ENCODE peak calls at places on chromosomes 12 and 14, in eight cellular contexts. C, T, B, V, L, P, K and W are unnamed samples.
A peak's percentile ranks its signal among the peaks of the same experiment; 100 is the strongest.

GRCh38 chr12:14367097-14367661 is 1.7 kb downstream of the ATF7IP start:
- DNase-seq in L (no peak), K (no peak), C (peak; percentile 5), P (no peak), T (no peak), V (no peak), B (no peak), W (no peak)

GRCh38 chr12:109016016-109016415 is 4.9 kb downstream of the SVOP start:
- DNase-seq in K (no peak), B (no peak), T (no peak), V (no peak), L (no peak), P (no peak), C (no peak), W (no peak)

GRCh38 chr12:46942579-46942978 is 116.8 kb upstream of the SLC38A4 start:
- DNase-seq in T (no peak), B (no peak), C (peak; percentile 91), K (no peak), V (no peak), P (no peak), L (no peak), W (no peak)

GRCh38 chr12:108173160-108173559 is 44.1 kb downstream of the WSCD2 start:
- DNase-seq in V (no peak), B (no peak), P (no peak), C (no peak), T (no peak), K (no peak), L (no peak), W (no peak)

GRCh38 chr14:51333901-51334432 is 93.9 kb downstream of the TMX1 start:
- DNase-seq in T (no peak), L (no peak), P (no peak), C (no peak), K (peak; percentile 45), B (no peak), V (no peak), W (no peak)

GRCh38 chr12:14410841-14411569 is 45.5 kb downstream of the ATF7IP start:
- DNase-seq in V (no peak), K (no peak), B (no peak), L (no peak), C (peak; percentile 63), T (no peak), P (no peak), W (no peak)

GRCh38 chr12:118136559-118137003 is 657 bp downstream of the PEBP1 start:
- DNase-seq in K (peak; percentile 43), V (peak; percentile 50), T (peak; percentile 26), B (peak; percentile 48), P (peak; percentile 74), C (peak; percentile 54), L (peak; percentile 74), W (peak; percentile 47)

GRCh38 chr12:125766091-125766490 is 700.9 kb downstream of the AACS start:
- DNase-seq in P (no peak), C (no peak), T (no peak), L (no peak), V (no peak), B (no peak), K (no peak), W (no peak)

GRCh38 chr12:386651-387050 is 2.5 kb downstream of the KDM5A start:
- DNase-seq in P (no peak), T (no peak), L (no peak), C (peak; percentile 37), K (no peak), B (no peak), V (no peak), W (no peak)

GRCh38 chr12:152440-152839 is 61.5 kb downstream of the SLC6A12 start:
- DNase-seq in B (no peak), C (no peak), K (no peak), V (no peak), L (no peak), T (no peak), P (no peak), W (no peak)

GRCh38 chr12:62261876-62262275 is 1.7 kb downstream of the USP15 start:
- DNase-seq in C (no peak), P (no peak), T (no peak), K (no peak), L (no peak), V (no peak), B (no peak), W (no peak)

GRCh38 chr14:77409131-77409533 is 14.2 kb downstream of the NOXRED1 start:
- DNase-seq in C (peak; percentile 41), V (no peak), T (no peak), B (no peak), K (no peak), P (no peak), L (no peak), W (no peak)

GRCh38 chr14:54396493-54397335 is at the start of gene CDKN3:
- DNase-seq in T (peak; percentile 98), V (peak; percentile 98), C (peak; percentile 100), B (peak; percentile 98), L (peak; percentile 98), P (peak; percentile 99), K (peak; percentile 97), W (peak; percentile 97)
- H3K27ac ChIP-seq in T (no peak within 1 kb of the TSS), V (peak within 1 kb of the TSS; percentile 10), C (peak within 1 kb of the TSS; percentile 39), B (peak within 1 kb of the TSS; percentile 39), L (no peak within 1 kb of the TSS), P (peak within 1 kb of the TSS; percentile 74), K (no peak within 1 kb of the TSS), W (no peak within 1 kb of the TSS)

GRCh38 chr12:51027342-51027835 is 1.2 kb upstream of the SLC11A2 start:
- DNase-seq in C (no peak), P (no peak), B (no peak), K (no peak), T (no peak), V (no peak), L (no peak), W (no peak)

GRCh38 chr12:51023625-51024395 is 2.4 kb downstream of the SLC11A2 start:
- DNase-seq in T (no peak), V (no peak), C (peak; percentile 33), L (no peak), K (no peak), B (no peak), P (no peak), W (no peak)

GRCh38 chr12:51025182-51025747 is 919 bp downstream of the SLC11A2 start:
- DNase-seq in T (no peak), L (no peak), B (no peak), K (no peak), C (no peak), P (no peak), V (no peak), W (no peak)

GRCh38 chr12:51028126-51028810 is 2.1 kb upstream of the SLC11A2 start:
- DNase-seq in K (no peak), V (peak; percentile 64), L (no peak), C (peak; percentile 75), P (peak; percentile 59), B (no peak), T (peak; percentile 51), W (no peak)

GRCh38 chr12:51025748-51026654 is at the start of gene SLC11A2:
- DNase-seq in C (peak; percentile 94), P (peak; percentile 97), K (peak; percentile 94), B (peak; percentile 95), T (peak; percentile 97), V (peak; percentile 96), L (peak; percentile 98), W (peak; percentile 96)
- TF ChIP-seq CTCF in C (no peak), P (peak; percentile 23), K (no peak), B (peak; percentile 26), T (no peak), V (no peak), L (peak; percentile 13), W (peak; percentile 28)

GRCh38 chr12:5185435-5186069 is 141.9 kb downstream of the KCNA5 start:
- DNase-seq in K (no peak), V (no peak), T (no peak), L (no peak), B (no peak), C (no peak), P (no peak), W (no peak)
- H3K4me3 ChIP-seq in K (no peak overlapping the region), V (no peak overlapping the region), T (peak overlapping the region; percentile 14), L (peak overlapping the region; percentile 31), B (no peak overlapping the region), C (no peak overlapping the region), P (no peak overlapping the region), W (no peak overlapping the region)

GRCh38 chr12:122460641-122461040 is 38.2 kb upstream of the CLIP1 start:
- DNase-seq in T (no peak), C (no peak), P (no peak), K (no peak), L (no peak), V (no peak), B (no peak), W (no peak)
- H3K27ac ChIP-seq in T (no peak overlapping the region), C (no peak overlapping the region), P (no peak overlapping the region), K (no peak overlapping the region), L (no peak overlapping the region), V (no peak overlapping the region), B (no peak overlapping the region), W (no peak overlapping the region)

GRCh38 chr12:1533205-1533601 is 61.2 kb downstream of the FBXL14 start:
- DNase-seq in T (no peak), B (no peak), V (no peak), P (no peak), C (no peak), L (no peak), K (no peak), W (no peak)

GRCh38 chr12:1533602-1534304 is 60.6 kb downstream of the FBXL14 start:
- DNase-seq in V (no peak), C (no peak), T (no peak), P (no peak), K (no peak), B (no peak), L (no peak), W (no peak)

GRCh38 chr12:1531654-1532366 is 62.6 kb downstream of the FBXL14 start:
- DNase-seq in V (no peak), B (no peak), L (no peak), P (no peak), T (no peak), C (no peak), K (no peak), W (no peak)

GRCh38 chr12:1532367-1532752 is 62.0 kb downstream of the FBXL14 start:
- DNase-seq in C (no peak), K (no peak), P (no peak), V (no peak), T (no peak), B (no peak), L (no peak), W (no peak)

DNA sequence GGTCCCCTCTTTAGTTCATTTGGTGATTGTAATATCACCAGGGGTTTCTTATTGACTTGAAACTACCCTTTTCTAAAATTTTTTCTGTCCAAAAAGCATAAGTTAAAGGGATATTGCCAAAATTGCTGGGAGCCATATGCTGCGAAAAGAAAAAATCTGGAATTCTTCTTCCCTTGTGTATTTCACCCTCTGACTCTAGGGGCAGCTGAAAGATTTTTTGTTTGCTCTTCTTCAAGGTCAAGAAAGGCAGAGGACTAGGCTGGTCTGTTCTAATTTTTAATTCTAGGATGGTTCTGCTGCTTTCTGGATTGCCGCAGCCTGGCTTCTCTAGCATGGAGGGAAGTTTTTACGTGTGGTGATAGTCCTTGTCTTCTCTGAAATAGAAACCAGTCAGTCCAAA is 61.6 kb downstream of the FBXL14 start:
- DNase-seq in P (no peak), B (no peak), L (no peak), K (no peak), C (no peak), T (no peak), V (no peak), W (no peak)
- TF ChIP-seq CTCF in P (no peak), B (no peak), L (no peak), K (no peak), C (no peak), T (no peak), V (no peak), W (no peak)